ENCODE peak calls at places on chromosome 2, in seven cellular contexts. Q is HuH-7; M is esophagus muscularis mucosa; G is SK-N-DZ; X is H9; N is stimulated activated CD8-positive, alpha-beta memory T cell treated with anti-CD3 and anti-CD28 coated beads, Interleukin-4, amount 100 ng/mL, for 1 hour; C is thoracic aorta. L is an unnamed sample.

GRCh38 chr2:164323978-164324377 is 297.3 kb downstream of the GRB14 start:
- DNase-seq in Q (no peak), M (no peak), G (no peak), X (no peak), N (no peak), C (no peak), L (no peak)

GRCh38 chr2:43412121-43412753 is 183.6 kb downstream of the THADA start:
- DNase-seq in Q (no peak), M (no peak), G (no peak), X (no peak), N (no peak), C (no peak), L (no peak)

GRCh38 chr2:128456281-128456680 is 137.6 kb upstream of the HS6ST1 start:
- DNase-seq in Q (no peak), M (peak; percentile 62), G (no peak), X (peak; percentile 4), N (no peak), C (no peak), L (no peak)

GRCh38 chr2:19900536-19901200 is 1.1 kb downstream of the TTC32 start:
- DNase-seq in Q (no peak), M (no peak), G (no peak), X (no peak), N (peak; percentile 4), C (no peak), L (no peak)

GRCh38 chr2:71215447-71215846 is 11.5 kb downstream of the PAIP2B start:
- DNase-seq in Q (no peak), M (no peak), G (no peak), X (no peak), N (no peak), C (no peak), L (peak; percentile 33)

GRCh38 chr2:224343226-224343625 is 58.7 kb downstream of the FAM124B start:
- DNase-seq in Q (no peak), M (no peak), G (no peak), X (no peak), N (no peak), C (no peak), L (peak; percentile 13)

GRCh38 chr2:61811821-61812220 is 42.0 kb downstream of the FAM161A start:
- DNase-seq in Q (no peak), M (no peak), G (no peak), X (no peak), N (no peak), C (no peak), L (no peak)

GRCh38 chr2:96534701-96535181 is 1.8 kb upstream of the ARID5A start:
- DNase-seq in Q (no peak), M (no peak), G (no peak), X (no peak), N (no peak), C (no peak), L (no peak)

GRCh38 chr2:197311521-197312033 is 997 bp upstream of the ANKRD44 start:
- DNase-seq in Q (no peak), M (no peak), G (peak; percentile 71), X (no peak), N (no peak), C (no peak), L (no peak)

GRCh38 chr2:127015106-127015910 is 91.6 kb downstream of the BIN1 start:
- DNase-seq in Q (no peak), M (peak; percentile 91), G (no peak), X (no peak), N (no peak), C (no peak), L (no peak)

GRCh38 chr2:157055660-157056199 is 201.8 kb upstream of the GALNT5 start:
- DNase-seq in Q (no peak), M (no peak), G (no peak), X (no peak), N (no peak), C (no peak), L (peak; percentile 43)